ENCODE peak calls at places on chromosomes 6 and 20, in nine cellular contexts. One of them, this sample, is unnamed.

GRCh38 chr6:107658920-107659879 is 164.9 kb downstream of the SCML4 start:
- DNase-seq in AG04450: no peak
- DNase-seq in tibial nerve: no peak
- DNase-seq in RWPE1: no peak
- DNase-seq in hepatocyte: no peak
- DNase-seq in right atrium auricular region: no peak
- DNase-seq in ascending aorta: no peak
- DNase-seq in mammary epithelial cell: no peak
- DNase-seq in lung: no peak
- DNase-seq in this sample: no peak

GRCh38 chr6:41871677-41872076 is 23.5 kb downstream of the USP49 start:
- DNase-seq in AG04450: no peak
- DNase-seq in tibial nerve: no peak
- DNase-seq in RWPE1: no peak
- DNase-seq in hepatocyte: no peak
- DNase-seq in right atrium auricular region: no peak
- DNase-seq in ascending aorta: no peak
- DNase-seq in mammary epithelial cell: no peak
- DNase-seq in lung: no peak
- DNase-seq in this sample: no peak

GRCh38 chr6:4637691-4638433 is 138.3 kb upstream of the CDYL start:
- DNase-seq in AG04450: peak
- DNase-seq in tibial nerve: no peak
- DNase-seq in RWPE1: peak
- DNase-seq in hepatocyte: peak
- DNase-seq in right atrium auricular region: no peak
- DNase-seq in ascending aorta: no peak
- DNase-seq in mammary epithelial cell: peak
- DNase-seq in lung: no peak
- DNase-seq in this sample: peak

GRCh38 chr20:47336013-47336754 is 20.3 kb downstream of the ZMYND8 start:
- DNase-seq in AG04450: no peak
- DNase-seq in tibial nerve: no peak
- DNase-seq in RWPE1: no peak
- DNase-seq in hepatocyte: peak
- DNase-seq in right atrium auricular region: peak
- DNase-seq in ascending aorta: peak
- DNase-seq in mammary epithelial cell: peak
- DNase-seq in lung: no peak
- DNase-seq in this sample: no peak

GRCh38 chr6:11085758-11086435 is 7.7 kb upstream of the SMIM13 start:
- DNase-seq in AG04450: no peak
- DNase-seq in tibial nerve: no peak
- DNase-seq in RWPE1: no peak
- DNase-seq in hepatocyte: no peak
- DNase-seq in right atrium auricular region: no peak
- DNase-seq in ascending aorta: no peak
- DNase-seq in mammary epithelial cell: no peak
- DNase-seq in lung: no peak
- DNase-seq in this sample: peak

GRCh38 chr6:162442675-162443074 is 284.9 kb downstream of the PRKN start:
- DNase-seq in AG04450: no peak
- DNase-seq in tibial nerve: no peak
- DNase-seq in RWPE1: no peak
- DNase-seq in hepatocyte: peak
- DNase-seq in right atrium auricular region: no peak
- DNase-seq in ascending aorta: no peak
- DNase-seq in mammary epithelial cell: no peak
- DNase-seq in lung: no peak
- DNase-seq in this sample: no peak

GRCh38 chr6:44202332-44202971 is 14.3 kb upstream of the MYMX start:
- DNase-seq in AG04450: no peak
- DNase-seq in tibial nerve: no peak
- DNase-seq in RWPE1: no peak
- DNase-seq in hepatocyte: no peak
- DNase-seq in right atrium auricular region: no peak
- DNase-seq in ascending aorta: no peak
- DNase-seq in mammary epithelial cell: no peak
- DNase-seq in lung: no peak
- DNase-seq in this sample: no peak

GRCh38 chr20:31835977-31836852 is 9.2 kb downstream of the FOXS1 start:
- DNase-seq in AG04450: peak
- DNase-seq in tibial nerve: peak
- DNase-seq in RWPE1: peak
- DNase-seq in hepatocyte: peak
- DNase-seq in right atrium auricular region: peak
- DNase-seq in ascending aorta: peak
- DNase-seq in mammary epithelial cell: peak
- DNase-seq in lung: peak
- DNase-seq in this sample: peak

GRCh38 chr6:2478200-2478599 is 232.8 kb upstream of the GMDS start:
- DNase-seq in AG04450: no peak
- DNase-seq in tibial nerve: no peak
- DNase-seq in RWPE1: no peak
- DNase-seq in hepatocyte: no peak
- DNase-seq in right atrium auricular region: no peak
- DNase-seq in ascending aorta: no peak
- DNase-seq in mammary epithelial cell: no peak
- DNase-seq in lung: no peak
- DNase-seq in this sample: peak

GRCh38 chr20:35953411-35954199 is 697 bp downstream of the SCAND1 start:
- DNase-seq in AG04450: no peak
- DNase-seq in tibial nerve: no peak
- DNase-seq in RWPE1: peak
- DNase-seq in hepatocyte: peak
- DNase-seq in right atrium auricular region: peak
- DNase-seq in ascending aorta: peak
- DNase-seq in mammary epithelial cell: no peak
- DNase-seq in lung: peak
- DNase-seq in this sample: peak

GRCh38 chr20:50628853-50629674 is 62.3 kb downstream of the RIPOR3 start:
- DNase-seq in AG04450: no peak
- DNase-seq in tibial nerve: no peak
- DNase-seq in RWPE1: no peak
- DNase-seq in hepatocyte: no peak
- DNase-seq in right atrium auricular region: no peak
- DNase-seq in ascending aorta: no peak
- DNase-seq in mammary epithelial cell: no peak
- DNase-seq in lung: no peak
- DNase-seq in this sample: no peak
- TF ChIP-seq CTCF in AG04450: no peak
- TF ChIP-seq CTCF in tibial nerve: no peak
- TF ChIP-seq CTCF in RWPE1: no peak
- TF ChIP-seq CTCF in hepatocyte: no peak
- TF ChIP-seq CTCF in right atrium auricular region: no peak
- TF ChIP-seq CTCF in ascending aorta: no peak
- TF ChIP-seq CTCF in mammary epithelial cell: no peak
- TF ChIP-seq CTCF in lung: no peak
- TF ChIP-seq CTCF in this sample: no peak

GRCh38 chr6:355809-356208 is 35.7 kb upstream of the IRF4 start:
- DNase-seq in AG04450: no peak
- DNase-seq in tibial nerve: no peak
- DNase-seq in RWPE1: no peak
- DNase-seq in hepatocyte: no peak
- DNase-seq in right atrium auricular region: no peak
- DNase-seq in ascending aorta: no peak
- DNase-seq in mammary epithelial cell: no peak
- DNase-seq in lung: no peak
- DNase-seq in this sample: no peak
- H3K27ac ChIP-seq in AG04450: no peak
- H3K27ac ChIP-seq in tibial nerve: no peak
- H3K27ac ChIP-seq in RWPE1: no peak
- H3K27ac ChIP-seq in hepatocyte: no peak
- H3K27ac ChIP-seq in right atrium auricular region: no peak
- H3K27ac ChIP-seq in ascending aorta: no peak
- H3K27ac ChIP-seq in mammary epithelial cell: no peak
- H3K27ac ChIP-seq in lung: no peak
- H3K27ac ChIP-seq in this sample: no peak

GRCh38 chr6:95417856-95418255 is 159.5 kb upstream of the MANEA start:
- DNase-seq in AG04450: no peak
- DNase-seq in tibial nerve: no peak
- DNase-seq in RWPE1: no peak
- DNase-seq in hepatocyte: no peak
- DNase-seq in right atrium auricular region: no peak
- DNase-seq in ascending aorta: no peak
- DNase-seq in mammary epithelial cell: no peak
- DNase-seq in lung: no peak
- DNase-seq in this sample: no peak
- TF ChIP-seq CTCF in AG04450: no peak
- TF ChIP-seq CTCF in tibial nerve: no peak
- TF ChIP-seq CTCF in RWPE1: no peak
- TF ChIP-seq CTCF in hepatocyte: no peak
- TF ChIP-seq CTCF in right atrium auricular region: no peak
- TF ChIP-seq CTCF in ascending aorta: no peak
- TF ChIP-seq CTCF in mammary epithelial cell: no peak
- TF ChIP-seq CTCF in lung: no peak
- TF ChIP-seq CTCF in this sample: no peak

DNA sequence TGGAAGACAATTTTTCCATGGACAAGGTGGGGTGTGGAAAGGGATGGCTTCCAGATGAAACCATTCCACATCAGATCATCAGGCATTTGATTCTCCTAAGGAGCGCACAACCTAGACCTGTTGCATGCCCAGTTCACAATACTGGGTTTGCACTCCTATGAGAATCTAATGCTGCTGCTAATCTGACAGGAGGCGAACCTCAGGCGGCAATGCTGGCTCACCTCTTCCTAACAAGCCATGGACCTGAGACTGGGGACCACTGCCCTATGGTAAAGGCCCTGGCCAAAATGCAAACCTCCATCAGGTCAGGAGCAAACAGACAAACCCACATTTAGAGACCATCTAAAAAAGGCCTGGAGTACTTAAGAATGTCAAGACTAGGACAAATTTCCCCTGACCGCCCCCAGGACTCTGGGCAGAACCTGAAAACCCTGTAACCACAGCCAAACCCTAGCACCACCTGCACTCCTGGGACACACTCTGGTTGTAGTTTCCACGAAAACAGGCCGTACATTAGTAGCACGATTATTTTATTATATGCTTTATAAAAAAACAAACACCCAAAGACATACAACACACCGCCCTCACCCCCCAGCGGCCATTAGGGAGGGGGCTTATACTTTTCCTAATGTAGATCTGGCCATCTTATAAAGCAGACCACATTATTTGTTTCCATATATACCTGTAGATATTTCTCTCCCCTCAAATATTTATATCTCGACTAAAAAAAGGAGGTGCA is 27.3 kb downstream of the SNX5 start:
- DNase-seq in AG04450: no peak
- DNase-seq in tibial nerve: no peak
- DNase-seq in RWPE1: no peak
- DNase-seq in hepatocyte: no peak
- DNase-seq in right atrium auricular region: no peak
- DNase-seq in ascending aorta: no peak
- DNase-seq in mammary epithelial cell: no peak
- DNase-seq in lung: no peak
- DNase-seq in this sample: no peak
- H3K27ac ChIP-seq in AG04450: no peak
- H3K27ac ChIP-seq in tibial nerve: no peak
- H3K27ac ChIP-seq in RWPE1: peak
- H3K27ac ChIP-seq in hepatocyte: no peak
- H3K27ac ChIP-seq in right atrium auricular region: no peak
- H3K27ac ChIP-seq in ascending aorta: no peak
- H3K27ac ChIP-seq in mammary epithelial cell: no peak
- H3K27ac ChIP-seq in lung: no peak
- H3K27ac ChIP-seq in this sample: no peak

GRCh38 chr6:31899882-31900722 is 1.8 kb downstream of the ZBTB12 start:
- DNase-seq in AG04450: no peak
- DNase-seq in tibial nerve: no peak
- DNase-seq in RWPE1: no peak
- DNase-seq in hepatocyte: no peak
- DNase-seq in right atrium auricular region: no peak
- DNase-seq in ascending aorta: no peak
- DNase-seq in mammary epithelial cell: no peak
- DNase-seq in lung: no peak
- DNase-seq in this sample: no peak

GRCh38 chr6:31896856-31897611 is 464 bp downstream of the EHMT2 start:
- DNase-seq in AG04450: no peak
- DNase-seq in tibial nerve: no peak
- DNase-seq in RWPE1: no peak
- DNase-seq in hepatocyte: peak
- DNase-seq in right atrium auricular region: no peak
- DNase-seq in ascending aorta: no peak
- DNase-seq in mammary epithelial cell: no peak
- DNase-seq in lung: no peak
- DNase-seq in this sample: no peak

GRCh38 chr6:31897612-31898199 is at the start of gene EHMT2:
- DNase-seq in AG04450: no peak
- DNase-seq in tibial nerve: peak
- DNase-seq in RWPE1: peak
- DNase-seq in hepatocyte: peak
- DNase-seq in right atrium auricular region: peak
- DNase-seq in ascending aorta: peak
- DNase-seq in mammary epithelial cell: peak
- DNase-seq in lung: peak
- DNase-seq in this sample: peak

GRCh38 chr6:31899215-31899614 is 1.7 kb upstream of the EHMT2 start:
- DNase-seq in AG04450: no peak
- DNase-seq in tibial nerve: no peak
- DNase-seq in RWPE1: no peak
- DNase-seq in hepatocyte: no peak
- DNase-seq in right atrium auricular region: no peak
- DNase-seq in ascending aorta: no peak
- DNase-seq in mammary epithelial cell: no peak
- DNase-seq in lung: no peak
- DNase-seq in this sample: no peak

DNA sequence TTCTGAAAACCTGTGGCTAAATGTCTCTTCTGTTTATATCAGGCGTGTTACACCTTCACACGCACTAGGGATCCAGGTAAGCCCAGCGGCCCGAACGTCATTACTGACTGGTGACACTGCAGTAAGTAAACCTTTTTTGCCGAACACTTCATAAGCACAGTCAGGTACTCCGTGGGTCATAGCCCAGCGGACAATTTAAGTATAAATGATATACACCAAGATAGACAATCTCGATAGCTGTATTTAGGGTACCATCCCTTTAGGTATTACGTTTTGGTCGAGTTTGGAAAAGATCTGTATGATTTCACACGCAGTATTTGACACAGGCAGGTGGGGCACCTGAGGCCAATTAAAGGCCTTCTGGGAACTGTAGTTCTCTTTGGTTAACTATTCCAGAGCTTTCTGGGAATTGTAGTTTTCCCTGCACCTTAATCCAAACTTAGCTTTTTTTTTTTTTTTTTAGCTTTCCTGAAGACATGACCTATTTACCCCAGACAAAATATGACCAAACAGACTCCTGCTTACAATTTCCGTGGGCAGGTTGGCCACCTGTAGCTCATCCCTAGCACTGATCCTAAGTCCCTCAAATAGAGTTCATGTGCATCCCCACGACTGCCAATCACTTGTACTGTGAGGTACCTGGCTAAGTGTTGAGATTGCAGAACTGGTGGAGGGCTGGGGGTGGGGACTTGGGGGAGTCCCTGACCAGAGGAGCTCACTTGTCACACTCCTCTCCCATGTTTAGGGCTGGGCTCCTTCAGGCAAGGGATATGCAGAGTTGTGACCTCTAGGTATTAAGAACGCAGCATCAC is 908 bp upstream of the EHMT2 start:
- DNase-seq in AG04450: no peak
- DNase-seq in tibial nerve: no peak
- DNase-seq in RWPE1: peak
- DNase-seq in hepatocyte: peak
- DNase-seq in right atrium auricular region: no peak
- DNase-seq in ascending aorta: no peak
- DNase-seq in mammary epithelial cell: peak
- DNase-seq in lung: no peak
- DNase-seq in this sample: no peak
- TF ChIP-seq CTCF in AG04450: no peak
- TF ChIP-seq CTCF in tibial nerve: no peak
- TF ChIP-seq CTCF in RWPE1: no peak
- TF ChIP-seq CTCF in hepatocyte: no peak
- TF ChIP-seq CTCF in right atrium auricular region: no peak
- TF ChIP-seq CTCF in ascending aorta: no peak
- TF ChIP-seq CTCF in mammary epithelial cell: peak
- TF ChIP-seq CTCF in lung: no peak
- TF ChIP-seq CTCF in this sample: no peak